ENCODE peak calls at places on chromosomes 1 and 21, in eight cellular contexts. R is tibial artery; T is CD8-positive, alpha-beta T cell; E is prostate gland; Q is dorsolateral prefrontal cortex; S is lower leg skin; A is thoracic aorta; P is upper lobe of right lung. L is an unnamed sample.

GRCh38 chr1:15843826-15844572 is 3.5 kb upstream of the SPEN start:
- DNase-seq in S (no peak), A (no peak), T (no peak), R (no peak), Q (no peak), P (no peak), E (no peak), L (no peak)

GRCh38 chr1:234111458-234112142 is 207.1 kb downstream of the SLC35F3 start:
- DNase-seq in Q (no peak), T (no peak), S (no peak), A (no peak), P (peak), E (peak), R (no peak), L (no peak)

GRCh38 chr21:26572668-26573381 is at the start of gene CYYR1:
- DNase-seq in E (no peak), A (no peak), T (no peak), R (no peak), Q (no peak), P (peak), S (no peak), L (no peak)

GRCh38 chr1:113937146-113937545 is 8.0 kb downstream of the HIPK1 start:
- DNase-seq in R (no peak), A (no peak), S (no peak), Q (no peak), P (no peak), E (no peak), T (no peak), L (no peak)

GRCh38 chr1:87154351-87154750 is 174.3 kb upstream of the LMO4 start:
- DNase-seq in A (no peak), E (no peak), R (no peak), S (no peak), Q (no peak), P (no peak), T (no peak), L (no peak)

GRCh38 chr1:32891241-32891570 is 4.9 kb downstream of the HPCA start:
- DNase-seq in A (no peak), E (no peak), T (no peak), S (no peak), Q (no peak), R (no peak), P (peak), L (no peak)

GRCh38 chr1:21594935-21595897 is 73.9 kb downstream of the RAP1GAP start:
- DNase-seq in T (peak), S (no peak), R (peak), Q (no peak), P (peak), A (no peak), E (no peak), L (peak)

GRCh38 chr1:9289724-9290493 is 2.8 kb upstream of the SPSB1 start:
- DNase-seq in S (peak), Q (no peak), A (peak), T (no peak), R (peak), E (peak), P (no peak), L (no peak)

GRCh38 chr1:154442006-154442740 is 37.0 kb downstream of the IL6R start:
- DNase-seq in T (no peak), R (no peak), S (no peak), E (no peak), Q (no peak), A (no peak), P (no peak), L (no peak)

GRCh38 chr1:155307247-155307740 is 1.4 kb upstream of the FDPS start:
- DNase-seq in R (no peak), A (no peak), Q (no peak), S (no peak), T (no peak), E (no peak), P (no peak), L (no peak)

GRCh38 chr1:203215573-203215972 is 13.9 kb downstream of the CHIT1 start:
- DNase-seq in A (no peak), P (no peak), S (no peak), Q (no peak), R (no peak), E (no peak), T (no peak), L (no peak)

GRCh38 chr1:195604287-195604686 is 1004.0 kb downstream of the KCNT2 start:
- DNase-seq in Q (no peak), R (no peak), T (no peak), S (no peak), E (no peak), A (no peak), P (no peak), L (peak)

GRCh38 chr1:150535511-150536281 is 13.5 kb upstream of the ADAMTSL4 start:
- DNase-seq in Q (no peak), T (no peak), E (no peak), A (no peak), P (no peak), R (no peak), S (no peak), L (no peak)

GRCh38 chr21:27171704-27172103 is 204.8 kb upstream of the ADAMTS5 start:
- DNase-seq in P (no peak), A (no peak), S (no peak), R (no peak), E (no peak), Q (no peak), T (no peak), L (no peak)

GRCh38 chr1:27878038-27878437 is 5.7 kb downstream of the THEMIS2 start:
- DNase-seq in R (no peak), A (no peak), S (no peak), Q (no peak), E (no peak), P (no peak), T (no peak), L (no peak)

GRCh38 chr1:214503553-214503952 is 47.8 kb downstream of the PTPN14 start:
- DNase-seq in A (no peak), R (no peak), P (no peak), S (no peak), E (no peak), T (no peak), Q (no peak), L (no peak)

GRCh38 chr1:54741531-54741930 is 22.8 kb downstream of the PARS2 start:
- DNase-seq in T (no peak), Q (no peak), S (no peak), E (no peak), A (no peak), P (no peak), R (no peak), L (no peak)

GRCh38 chr1:180131510-180131909 is 23.2 kb upstream of the QSOX1 start:
- DNase-seq in R (no peak), Q (no peak), E (no peak), P (no peak), A (no peak), T (no peak), S (no peak), L (no peak)

GRCh38 chr1:240732390-240732789 is 120.4 kb upstream of the GREM2 start:
- DNase-seq in T (no peak), E (no peak), S (no peak), P (no peak), A (no peak), R (no peak), Q (no peak), L (peak)

GRCh38 chr1:31374511-31375196 is 1.8 kb upstream of the FABP3 start:
- DNase-seq in E (no peak), R (peak), T (no peak), P (peak), S (no peak), Q (no peak), A (peak), L (no peak)

GRCh38 chr1:184187097-184187496 is 135.6 kb downstream of the TSEN15 start:
- DNase-seq in Q (no peak), S (no peak), A (no peak), R (no peak), T (no peak), P (no peak), E (no peak), L (no peak)

GRCh38 chr1:154501423-154502065 is 475 bp upstream of the TDRD10 start:
- DNase-seq in R (peak), E (no peak), T (peak), P (peak), S (no peak), A (no peak), Q (no peak), L (no peak)

GRCh38 chr1:32351077-32351858 is 11.0 kb downstream of the FAM229A start:
- DNase-seq in Q (peak), E (peak), P (peak), S (peak), A (peak), R (peak), T (peak), L (peak)

GRCh38 chr1:55869050-55869449 is 653.9 kb upstream of the USP24 start:
- DNase-seq in A (peak), R (peak), Q (no peak), E (peak), T (no peak), S (no peak), P (peak), L (no peak)

GRCh38 chr1:201282931-201283829 is at the start of gene PKP1:
- DNase-seq in Q (no peak), A (no peak), S (peak), R (no peak), E (peak), P (peak), T (peak), L (no peak)

GRCh38 chr1:221440658-221441057 is 301.2 kb downstream of the DUSP10 start:
- DNase-seq in A (no peak), P (no peak), E (no peak), T (no peak), S (no peak), R (peak), Q (no peak), L (no peak)

GRCh38 chr1:113046569-113046968 is 26.4 kb upstream of the LRIG2 start:
- DNase-seq in E (no peak), S (no peak), A (no peak), R (no peak), Q (no peak), P (no peak), T (no peak), L (no peak)

GRCh38 chr1:50308883-50309282 is 114.4 kb downstream of the DMRTA2 start:
- DNase-seq in Q (no peak), A (no peak), S (no peak), P (no peak), T (no peak), R (no peak), E (no peak), L (peak)

GRCh38 chr1:46187106-46187869 is 10.9 kb downstream of the POMGNT1 start:
- DNase-seq in S (no peak), A (no peak), R (no peak), P (no peak), E (no peak), T (no peak), Q (no peak), L (no peak)

GRCh38 chr21:45830221-45830640 is 151.3 kb upstream of the COL6A1 start:
- DNase-seq in E (no peak), Q (no peak), S (no peak), P (no peak), T (no peak), R (no peak), A (no peak), L (no peak)

GRCh38 chr1:54980528-54981241 is at the start of gene TMEM61:
- DNase-seq in A (no peak), P (peak), Q (no peak), R (no peak), T (no peak), E (no peak), S (no peak), L (no peak)

GRCh38 chr1:78475888-78476610 is 14.7 kb upstream of the PTGFR start:
- DNase-seq in E (no peak), S (peak), Q (no peak), T (no peak), R (no peak), P (no peak), A (no peak), L (no peak)

DNA sequence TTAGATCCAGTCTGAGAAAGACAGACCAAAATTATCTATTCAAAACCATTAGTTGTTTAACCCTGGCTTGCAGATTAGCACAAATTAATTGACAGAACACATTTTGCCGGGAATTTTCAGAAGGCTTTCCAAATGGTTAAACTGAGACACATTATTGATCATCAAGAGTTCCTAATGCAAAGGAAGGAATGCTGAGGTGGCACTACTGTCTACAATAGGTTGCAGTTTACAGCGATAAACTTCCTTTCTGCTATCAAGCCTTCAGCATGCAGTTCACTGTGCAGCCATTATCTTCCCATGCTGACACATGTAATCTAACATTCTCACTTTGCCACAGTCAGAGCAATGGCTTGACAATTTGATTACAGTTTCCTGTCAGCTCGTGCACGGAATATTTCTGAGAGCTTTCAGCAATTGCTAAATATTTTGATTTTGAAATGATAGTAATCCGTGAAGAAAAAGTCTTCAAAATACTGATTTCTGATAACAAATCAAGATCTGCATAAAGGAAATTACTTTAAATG is 166.9 kb upstream of the PRMT6 start:
- DNase-seq in P (no peak), R (no peak), A (no peak), E (no peak), S (no peak), T (no peak), Q (no peak), L (no peak)
- TF ChIP-seq CTCF in P (no peak), R (no peak), A (no peak), E (no peak), S (no peak), T (no peak), Q (no peak), L (no peak)

GRCh38 chr1:41882496-41882895 is 36.2 kb downstream of the HIVEP3 start:
- DNase-seq in Q (no peak), R (no peak), T (no peak), A (no peak), E (no peak), S (no peak), P (no peak), L (no peak)
- H3K4me3 ChIP-seq in Q (no peak), R (no peak), T (no peak), A (no peak), E (no peak), S (no peak), P (no peak), L (no peak)

GRCh38 chr21:42864286-42864685 is 15.1 kb downstream of the WDR4 start:
- DNase-seq in E (no peak), R (no peak), S (no peak), T (no peak), P (no peak), A (no peak), Q (no peak), L (no peak)
- TF ChIP-seq CTCF in E (no peak), R (no peak), S (no peak), T (no peak), P (no peak), A (no peak), Q (no peak), L (no peak)

GRCh38 chr1:1539310-1540014 is 962 bp downstream of the TMEM240 start:
- DNase-seq in T (no peak), A (no peak), R (no peak), Q (no peak), P (no peak), S (no peak), E (no peak), L (no peak)
- H3K4me3 ChIP-seq in T (no peak), A (peak), R (peak), Q (peak), P (peak), S (peak), E (peak), L (peak)

GRCh38 chr1:7474786-7475502 is 296.2 kb upstream of the VAMP3 start:
- DNase-seq in E (no peak), A (no peak), S (no peak), T (no peak), P (no peak), Q (no peak), R (no peak), L (no peak)
- TF ChIP-seq CTCF in E (no peak), A (no peak), S (no peak), T (no peak), P (no peak), Q (no peak), R (no peak), L (peak)